ENCODE peak calls at places on chromosomes 3 and 15, in eight cellular contexts. O is T-helper 9 cell; P is dorsolateral prefrontal cortex; V is nephron progenitor cell; Z is left cardiac atrium; C is stimulated activated CD8-positive, alpha-beta memory T cell treated with anti-CD3 and anti-CD28 coated beads, Interleukin-4, amount 100 ng/mL, for 48 hours; G is NCI-H748 treated with DMSO at 0.1 percent for 48 hours; Q is upper lobe of right lung. S is an unnamed sample.

GRCh38 chr15:45146405-45146804 is 16.6 kb downstream of the DUOX1 start:
- DNase-seq in O (no peak), P (no peak), V (no peak), Z (no peak), C (no peak), G (no peak), Q (peak), S (no peak)

GRCh38 chr3:51559266-51559907 is 20.9 kb downstream of the RAD54L2 start:
- DNase-seq in O (no peak), P (no peak), V (no peak), Z (no peak), C (no peak), G (no peak), Q (no peak), S (peak)

GRCh38 chr3:127637546-127637945 is 8.6 kb downstream of the PODXL2 start:
- DNase-seq in O (no peak), P (no peak), V (no peak), Z (no peak), C (no peak), G (no peak), Q (peak), S (no peak)

GRCh38 chr3:13494463-13495350 is 14.6 kb downstream of the HDAC11 start:
- DNase-seq in O (no peak), P (peak), V (peak), Z (peak), C (no peak), G (no peak), Q (peak), S (no peak)

GRCh38 chr3:79976466-79976865 is 208.7 kb upstream of the ROBO1 start:
- DNase-seq in O (no peak), P (no peak), V (no peak), Z (no peak), C (no peak), G (no peak), Q (no peak), S (no peak)

GRCh38 chr15:42511010-42511396 is 15.6 kb downstream of the SNAP23 start:
- DNase-seq in O (no peak), P (no peak), V (no peak), Z (no peak), C (no peak), G (no peak), Q (no peak), S (no peak)

GRCh38 chr3:107574650-107575049 is 51.9 kb downstream of the BBX start:
- DNase-seq in O (no peak), P (no peak), V (no peak), Z (no peak), C (no peak), G (no peak), Q (no peak), S (peak)

GRCh38 chr3:114214542-114215341 is 22.6 kb downstream of the ZNF80 start:
- DNase-seq in O (no peak), P (no peak), V (no peak), Z (no peak), C (peak), G (no peak), Q (no peak), S (no peak)

GRCh38 chr15:39667382-39668127 is 86.7 kb downstream of the THBS1 start:
- DNase-seq in O (no peak), P (no peak), V (no peak), Z (no peak), C (no peak), G (no peak), Q (no peak), S (no peak)

GRCh38 chr3:149224736-149225594 is 3.3 kb upstream of the CP start:
- DNase-seq in O (no peak), P (no peak), V (no peak), Z (no peak), C (peak), G (no peak), Q (no peak), S (peak)

GRCh38 chr15:85351965-85352364 is 28.4 kb upstream of the AKAP13 start:
- DNase-seq in O (no peak), P (no peak), V (no peak), Z (no peak), C (no peak), G (no peak), Q (no peak), S (no peak)

GRCh38 chr15:68678746-68679145 is 100.0 kb downstream of the CORO2B start:
- DNase-seq in O (no peak), P (no peak), V (no peak), Z (no peak), C (no peak), G (no peak), Q (no peak), S (no peak)

GRCh38 chr3:78878011-78878410 is 889.8 kb downstream of the ROBO1 start:
- DNase-seq in O (no peak), P (no peak), V (no peak), Z (no peak), C (no peak), G (no peak), Q (no peak), S (no peak)

GRCh38 chr3:171936231-171936841 is 93.2 kb downstream of the TMEM212 start:
- DNase-seq in O (no peak), P (no peak), V (no peak), Z (no peak), C (no peak), G (no peak), Q (no peak), S (no peak)

GRCh38 chr3:124256599-124256998 is 264.7 kb upstream of the ROPN1 start:
- DNase-seq in O (no peak), P (no peak), V (no peak), Z (no peak), C (no peak), G (no peak), Q (no peak), S (no peak)

GRCh38 chr3:14946749-14947104 is 656 bp upstream of the NR2C2 start:
- DNase-seq in O (no peak), P (no peak), V (no peak), Z (no peak), C (no peak), G (no peak), Q (no peak), S (peak)

GRCh38 chr3:127446756-127447155 is 143.8 kb downstream of the TPRA1 start:
- DNase-seq in O (no peak), P (no peak), V (no peak), Z (no peak), C (no peak), G (no peak), Q (peak), S (no peak)

GRCh38 chr3:13507247-13507790 is 27.2 kb downstream of the HDAC11 start:
- DNase-seq in O (no peak), P (no peak), V (no peak), Z (no peak), C (no peak), G (no peak), Q (no peak), S (no peak)

GRCh38 chr3:173685471-173685870 is 287.9 kb downstream of the NLGN1 start:
- DNase-seq in O (no peak), P (no peak), V (no peak), Z (no peak), C (no peak), G (no peak), Q (no peak), S (no peak)

GRCh38 chr3:195147649-195148121 is 123.3 kb downstream of the XXYLT1 start:
- DNase-seq in O (no peak), P (no peak), V (no peak), Z (no peak), C (peak), G (no peak), Q (no peak), S (no peak)

GRCh38 chr3:115862099-115862498 is 238.8 kb downstream of the GAP43 start:
- DNase-seq in O (no peak), P (no peak), V (no peak), Z (no peak), C (no peak), G (no peak), Q (no peak), S (no peak)

GRCh38 chr15:60215225-60215963 is 182.4 kb downstream of the ANXA2 start:
- DNase-seq in O (no peak), P (no peak), V (no peak), Z (no peak), C (no peak), G (no peak), Q (no peak), S (no peak)

GRCh38 chr3:140249188-140249587 is 314.2 kb downstream of the CLSTN2 start:
- DNase-seq in O (no peak), P (no peak), V (no peak), Z (no peak), C (no peak), G (no peak), Q (no peak), S (no peak)

GRCh38 chr3:175749981-175750380 is 890.8 kb downstream of the NAALADL2 start:
- DNase-seq in O (no peak), P (no peak), V (no peak), Z (no peak), C (no peak), G (no peak), Q (no peak), S (no peak)

GRCh38 chr15:48177383-48177874 is 666 bp downstream of the MYEF2 start:
- DNase-seq in O (no peak), P (no peak), V (no peak), Z (no peak), C (no peak), G (peak), Q (no peak), S (peak)

GRCh38 chr3:112059497-112059896 is 25.0 kb downstream of the TMPRSS7 start:
- DNase-seq in O (no peak), P (no peak), V (no peak), Z (no peak), C (no peak), G (no peak), Q (no peak), S (no peak)

GRCh38 chr3:56303508-56303907 is 164.8 kb downstream of the ERC2 start:
- DNase-seq in O (no peak), P (no peak), V (peak), Z (peak), C (peak), G (no peak), Q (no peak), S (peak)

GRCh38 chr3:195153653-195154052 is 117.3 kb downstream of the XXYLT1 start:
- DNase-seq in O (no peak), P (no peak), V (no peak), Z (no peak), C (no peak), G (no peak), Q (no peak), S (no peak)

GRCh38 chr15:76147906-76148553 is 88.2 kb downstream of the TMEM266 start:
- DNase-seq in O (peak), P (peak), V (peak), Z (peak), C (peak), G (no peak), Q (peak), S (no peak)